ENCODE peak calls at places on chromosomes 16 and 17, in nine cellular contexts. One of them, this sample, is unnamed.

GRCh38 chr17:17467720-17468119 is 9.1 kb upstream of the MED9 start:
- DNase-seq in dorsolateral prefrontal cortex: no peak
- DNase-seq in neural progenitor cell: no peak
- DNase-seq in GM12878: no peak
- DNase-seq in PC-3: peak; percentile 78
- DNase-seq in A549: no peak
- DNase-seq in AG04450: no peak
- DNase-seq in RWPE1: no peak
- DNase-seq in fibroblast of lung: no peak
- DNase-seq in this sample: no peak

GRCh38 chr17:8029121-8029520 is 9.7 kb upstream of the ALOX15B start:
- DNase-seq in PC-3: peak; percentile 78
- DNase-seq in fibroblast of lung: no peak
- DNase-seq in GM12878: no peak
- DNase-seq in dorsolateral prefrontal cortex: no peak
- DNase-seq in neural progenitor cell: no peak
- DNase-seq in AG04450: no peak
- DNase-seq in RWPE1: peak; percentile 44
- DNase-seq in A549: no peak
- DNase-seq in this sample: peak; percentile 42

GRCh38 chr17:77432791-77433190 is 292.0 kb downstream of the SEC14L1 start:
- DNase-seq in RWPE1: no peak
- DNase-seq in neural progenitor cell: peak; percentile 67
- DNase-seq in GM12878: no peak
- DNase-seq in PC-3: no peak
- DNase-seq in A549: no peak
- DNase-seq in fibroblast of lung: no peak
- DNase-seq in AG04450: no peak
- DNase-seq in dorsolateral prefrontal cortex: no peak
- DNase-seq in this sample: no peak

GRCh38 chr16:89505204-89506112 is 2.7 kb upstream of the SPG7 start:
- DNase-seq in fibroblast of lung: peak; percentile 98
- DNase-seq in GM12878: peak; percentile 88
- DNase-seq in RWPE1: peak; percentile 84
- DNase-seq in AG04450: peak; percentile 77
- DNase-seq in dorsolateral prefrontal cortex: no peak
- DNase-seq in PC-3: peak; percentile 90
- DNase-seq in neural progenitor cell: no peak
- DNase-seq in A549: peak; percentile 86
- DNase-seq in this sample: peak; percentile 94

GRCh38 chr16:76293980-76294690 is 16.9 kb downstream of the CNTNAP4 start:
- DNase-seq in fibroblast of lung: peak; percentile 5
- DNase-seq in PC-3: no peak
- DNase-seq in AG04450: no peak
- DNase-seq in RWPE1: no peak
- DNase-seq in A549: no peak
- DNase-seq in GM12878: no peak
- DNase-seq in neural progenitor cell: no peak
- DNase-seq in dorsolateral prefrontal cortex: no peak
- DNase-seq in this sample: peak; percentile 10

GRCh38 chr17:48555183-48555615 is 10.3 kb upstream of the HOXB2 start:
- DNase-seq in RWPE1: peak; percentile 54
- DNase-seq in AG04450: peak; percentile 94
- DNase-seq in GM12878: no peak
- DNase-seq in A549: peak; percentile 82
- DNase-seq in dorsolateral prefrontal cortex: no peak
- DNase-seq in PC-3: peak; percentile 72
- DNase-seq in neural progenitor cell: no peak
- DNase-seq in fibroblast of lung: peak; percentile 99
- DNase-seq in this sample: peak; percentile 84

GRCh38 chr16:19479302-19479721 is 42.6 kb downstream of the GDE1 start:
- DNase-seq in AG04450: no peak
- DNase-seq in GM12878: no peak
- DNase-seq in RWPE1: no peak
- DNase-seq in PC-3: peak; percentile 42
- DNase-seq in neural progenitor cell: no peak
- DNase-seq in A549: no peak
- DNase-seq in dorsolateral prefrontal cortex: no peak
- DNase-seq in fibroblast of lung: no peak
- DNase-seq in this sample: no peak

GRCh38 chr17:45332989-45333701 is 16.3 kb upstream of the MAP3K14 start:
- DNase-seq in GM12878: no peak
- DNase-seq in A549: no peak
- DNase-seq in dorsolateral prefrontal cortex: no peak
- DNase-seq in AG04450: no peak
- DNase-seq in RWPE1: no peak
- DNase-seq in fibroblast of lung: no peak
- DNase-seq in PC-3: peak; percentile 31
- DNase-seq in neural progenitor cell: no peak
- DNase-seq in this sample: no peak

GRCh38 chr16:19840524-19841110 is 44.0 kb downstream of the GPRC5B start:
- DNase-seq in RWPE1: no peak
- DNase-seq in fibroblast of lung: no peak
- DNase-seq in dorsolateral prefrontal cortex: no peak
- DNase-seq in GM12878: no peak
- DNase-seq in PC-3: no peak
- DNase-seq in neural progenitor cell: no peak
- DNase-seq in A549: no peak
- DNase-seq in AG04450: no peak
- DNase-seq in this sample: peak; percentile 74

GRCh38 chr17:32335647-32336046 is 6.3 kb downstream of the C17orf75 start:
- DNase-seq in dorsolateral prefrontal cortex: no peak
- DNase-seq in neural progenitor cell: no peak
- DNase-seq in fibroblast of lung: peak; percentile 42
- DNase-seq in A549: no peak
- DNase-seq in AG04450: peak; percentile 61
- DNase-seq in PC-3: no peak
- DNase-seq in RWPE1: no peak
- DNase-seq in GM12878: no peak
- DNase-seq in this sample: no peak

GRCh38 chr17:64773836-64774761 is 112.0 kb upstream of the SMURF2 start:
- DNase-seq in fibroblast of lung: peak; percentile 57
- DNase-seq in AG04450: peak; percentile 18
- DNase-seq in GM12878: no peak
- DNase-seq in A549: peak; percentile 95
- DNase-seq in dorsolateral prefrontal cortex: peak; percentile 35
- DNase-seq in PC-3: peak; percentile 96
- DNase-seq in RWPE1: peak; percentile 72
- DNase-seq in neural progenitor cell: peak; percentile 71
- DNase-seq in this sample: peak; percentile 47

GRCh38 chr17:17021194-17021863 is 20.9 kb upstream of the MPRIP start:
- DNase-seq in AG04450: no peak
- DNase-seq in RWPE1: no peak
- DNase-seq in dorsolateral prefrontal cortex: peak; percentile 60
- DNase-seq in neural progenitor cell: peak; percentile 82
- DNase-seq in A549: peak; percentile 97
- DNase-seq in fibroblast of lung: no peak
- DNase-seq in GM12878: no peak
- DNase-seq in PC-3: no peak
- DNase-seq in this sample: peak; percentile 57

GRCh38 chr16:22214402-22214801 is 8.3 kb downstream of the EEF2K start:
- DNase-seq in AG04450: no peak
- DNase-seq in dorsolateral prefrontal cortex: no peak
- DNase-seq in RWPE1: no peak
- DNase-seq in PC-3: no peak
- DNase-seq in GM12878: no peak
- DNase-seq in fibroblast of lung: no peak
- DNase-seq in A549: no peak
- DNase-seq in neural progenitor cell: no peak
- DNase-seq in this sample: no peak

GRCh38 chr16:50742521-50743150 is 750 bp downstream of the CYLD start:
- DNase-seq in RWPE1: peak; percentile 36
- DNase-seq in dorsolateral prefrontal cortex: no peak
- DNase-seq in A549: no peak
- DNase-seq in AG04450: no peak
- DNase-seq in neural progenitor cell: peak; percentile 60
- DNase-seq in GM12878: no peak
- DNase-seq in PC-3: peak; percentile 36
- DNase-seq in fibroblast of lung: peak; percentile 33
- DNase-seq in this sample: no peak

DNA sequence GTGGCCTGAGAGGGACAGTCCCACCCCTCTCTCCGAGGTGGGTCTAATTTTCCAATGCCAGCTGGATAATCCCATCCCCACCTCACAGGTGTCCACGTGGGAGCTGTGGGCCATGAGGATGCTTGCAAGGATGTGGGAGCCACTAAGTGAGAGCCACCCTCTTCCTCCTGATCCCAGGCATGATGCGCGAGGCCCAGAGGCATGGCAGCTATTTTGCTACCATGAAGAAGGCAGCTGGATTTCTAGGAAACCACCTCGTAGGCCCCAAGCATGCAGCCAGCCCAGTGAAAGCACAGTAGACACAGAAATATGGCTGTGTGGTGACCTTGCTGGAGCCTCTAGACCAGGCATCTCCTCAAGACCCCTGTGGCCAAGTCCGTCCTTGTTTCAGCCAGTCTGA is 20.4 kb downstream of the KDM8 start:
- DNase-seq in PC-3: no peak
- DNase-seq in A549: no peak
- DNase-seq in GM12878: no peak
- DNase-seq in dorsolateral prefrontal cortex: no peak
- DNase-seq in neural progenitor cell: no peak
- DNase-seq in RWPE1: no peak
- DNase-seq in fibroblast of lung: no peak
- DNase-seq in AG04450: no peak
- DNase-seq in this sample: no peak
- H3K27ac ChIP-seq in PC-3: no peak overlapping the region
- H3K27ac ChIP-seq in A549: no peak overlapping the region
- H3K27ac ChIP-seq in GM12878: no peak overlapping the region
- H3K27ac ChIP-seq in dorsolateral prefrontal cortex: no peak overlapping the region
- H3K27ac ChIP-seq in neural progenitor cell: no peak overlapping the region
- H3K27ac ChIP-seq in RWPE1: no peak overlapping the region
- H3K27ac ChIP-seq in fibroblast of lung: peak overlapping the region; percentile 86
- H3K27ac ChIP-seq in AG04450: no peak overlapping the region
- H3K27ac ChIP-seq in this sample: peak overlapping the region; percentile 91

GRCh38 chr17:1390422-1391367 is 9.3 kb downstream of the YWHAE start:
- DNase-seq in PC-3: no peak
- DNase-seq in RWPE1: no peak
- DNase-seq in neural progenitor cell: no peak
- DNase-seq in fibroblast of lung: no peak
- DNase-seq in dorsolateral prefrontal cortex: no peak
- DNase-seq in GM12878: no peak
- DNase-seq in A549: no peak
- DNase-seq in AG04450: no peak
- DNase-seq in this sample: peak; percentile 73

GRCh38 chr17:1379208-1379929 is 20.7 kb downstream of the YWHAE start:
- DNase-seq in A549: no peak
- DNase-seq in RWPE1: no peak
- DNase-seq in dorsolateral prefrontal cortex: no peak
- DNase-seq in AG04450: no peak
- DNase-seq in PC-3: no peak
- DNase-seq in GM12878: no peak
- DNase-seq in neural progenitor cell: no peak
- DNase-seq in fibroblast of lung: no peak
- DNase-seq in this sample: no peak

GRCh38 chr17:1386265-1386664 is 13.8 kb downstream of the YWHAE start:
- DNase-seq in PC-3: no peak
- DNase-seq in AG04450: no peak
- DNase-seq in neural progenitor cell: no peak
- DNase-seq in A549: no peak
- DNase-seq in RWPE1: no peak
- DNase-seq in GM12878: no peak
- DNase-seq in dorsolateral prefrontal cortex: no peak
- DNase-seq in fibroblast of lung: no peak
- DNase-seq in this sample: no peak

GRCh38 chr17:1379930-1380313 is 20.1 kb downstream of the YWHAE start:
- DNase-seq in fibroblast of lung: no peak
- DNase-seq in dorsolateral prefrontal cortex: no peak
- DNase-seq in PC-3: no peak
- DNase-seq in AG04450: no peak
- DNase-seq in A549: no peak
- DNase-seq in neural progenitor cell: no peak
- DNase-seq in GM12878: peak; percentile 74
- DNase-seq in RWPE1: no peak
- DNase-seq in this sample: no peak

GRCh38 chr17:1384881-1385280 is 15.1 kb downstream of the YWHAE start:
- DNase-seq in dorsolateral prefrontal cortex: no peak
- DNase-seq in neural progenitor cell: no peak
- DNase-seq in A549: no peak
- DNase-seq in fibroblast of lung: no peak
- DNase-seq in GM12878: no peak
- DNase-seq in RWPE1: no peak
- DNase-seq in PC-3: no peak
- DNase-seq in AG04450: no peak
- DNase-seq in this sample: no peak
- TF ChIP-seq CTCF in dorsolateral prefrontal cortex: no peak
- TF ChIP-seq CTCF in neural progenitor cell: no peak
- TF ChIP-seq CTCF in A549: no peak
- TF ChIP-seq CTCF in fibroblast of lung: no peak
- TF ChIP-seq CTCF in GM12878: no peak
- TF ChIP-seq CTCF in RWPE1: no peak
- TF ChIP-seq CTCF in PC-3: no peak
- TF ChIP-seq CTCF in AG04450: no peak
- TF ChIP-seq CTCF in this sample: no peak

DNA sequence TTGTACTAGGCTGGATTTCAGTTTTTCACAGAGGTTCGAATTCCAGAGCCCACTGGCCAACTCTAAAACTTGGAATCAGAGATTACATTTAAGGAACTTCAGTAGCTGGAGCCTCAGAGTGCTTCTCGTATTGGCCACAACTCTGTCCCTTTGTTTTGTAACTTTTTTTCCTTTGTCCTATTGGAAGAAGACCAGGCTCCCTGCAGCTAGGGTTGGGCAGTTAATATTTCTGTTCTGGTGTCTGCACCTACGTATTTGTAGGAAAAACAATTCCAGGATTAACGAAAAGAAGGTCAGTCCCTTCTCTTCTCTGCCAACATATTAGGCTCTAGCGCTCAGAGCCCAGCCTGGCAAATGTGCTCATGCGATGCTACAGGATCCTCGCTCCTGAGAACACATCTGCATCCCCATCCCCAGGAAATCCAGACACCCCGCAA is 1.9 kb downstream of the CDH11 start:
- DNase-seq in PC-3: peak; percentile 62
- DNase-seq in A549: no peak
- DNase-seq in fibroblast of lung: peak; percentile 69
- DNase-seq in dorsolateral prefrontal cortex: peak; percentile 40
- DNase-seq in GM12878: no peak
- DNase-seq in RWPE1: no peak
- DNase-seq in neural progenitor cell: peak; percentile 62
- DNase-seq in AG04450: no peak
- DNase-seq in this sample: peak; percentile 83
- H3K27ac ChIP-seq in PC-3: peak overlapping the region; percentile 49
- H3K27ac ChIP-seq in A549: no peak overlapping the region
- H3K27ac ChIP-seq in fibroblast of lung: peak overlapping the region; percentile 88
- H3K27ac ChIP-seq in dorsolateral prefrontal cortex: peak overlapping the region; percentile 88
- H3K27ac ChIP-seq in GM12878: no peak overlapping the region
- H3K27ac ChIP-seq in RWPE1: peak overlapping the region; percentile 93
- H3K27ac ChIP-seq in neural progenitor cell: peak overlapping the region; percentile 14
- H3K27ac ChIP-seq in AG04450: peak overlapping the region; percentile 89
- H3K27ac ChIP-seq in this sample: no peak overlapping the region

DNA sequence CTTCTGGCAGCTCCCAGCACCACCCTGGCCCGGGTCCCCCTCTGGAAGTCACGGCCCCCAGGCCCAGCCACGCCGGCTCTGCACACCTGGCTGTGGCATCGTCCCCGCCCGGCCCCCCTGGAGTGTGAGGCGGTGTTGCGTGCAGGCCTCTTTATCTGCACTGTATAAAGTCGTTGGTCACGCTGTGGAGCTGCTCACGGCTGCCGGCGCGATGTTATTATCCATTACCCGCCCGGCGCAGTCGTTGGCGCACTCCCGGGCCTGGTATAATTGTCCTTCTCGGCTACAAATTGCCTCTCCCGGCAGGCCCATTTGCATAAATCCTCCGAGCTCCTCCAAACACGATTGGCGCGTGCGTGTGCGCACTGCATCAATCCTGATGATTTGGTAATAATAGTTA is 57.8 kb downstream of the BAHCC1 start:
- DNase-seq in RWPE1: no peak
- DNase-seq in fibroblast of lung: no peak
- DNase-seq in dorsolateral prefrontal cortex: no peak
- DNase-seq in AG04450: no peak
- DNase-seq in PC-3: no peak
- DNase-seq in neural progenitor cell: no peak
- DNase-seq in GM12878: no peak
- DNase-seq in A549: no peak
- DNase-seq in this sample: no peak
- TF ChIP-seq CTCF in RWPE1: no peak
- TF ChIP-seq CTCF in fibroblast of lung: no peak
- TF ChIP-seq CTCF in dorsolateral prefrontal cortex: no peak
- TF ChIP-seq CTCF in AG04450: no peak
- TF ChIP-seq CTCF in PC-3: no peak
- TF ChIP-seq CTCF in neural progenitor cell: no peak
- TF ChIP-seq CTCF in GM12878: no peak
- TF ChIP-seq CTCF in A549: no peak
- TF ChIP-seq CTCF in this sample: no peak

This sample was measured in cardiac muscle cell.